ENCODE peak calls at places on chromosomes 13 and 19, in eight cellular contexts. S, R, Z, O, Q, U, V and J are unnamed samples.
A peak's percentile ranks its signal among the peaks of the same experiment; 100 is the strongest.

GRCh38 chr19:54955356-54955755 is 8.0 kb upstream of the NLRP7 start:
- DNase-seq in U (no peak), S (no peak), R (no peak), O (no peak), Q (no peak), Z (no peak), V (no peak), J (no peak)

GRCh38 chr19:47240996-47241918 is 10.3 kb upstream of the BBC3 start:
- DNase-seq in Q (peak; percentile 90), Z (peak; percentile 87), S (peak; percentile 82), V (peak; percentile 92), R (peak; percentile 68), U (peak; percentile 82), O (no peak), J (peak; percentile 62)

GRCh38 chr19:5434970-5435641 is 20.1 kb upstream of the ZNRF4 start:
- DNase-seq in V (no peak), S (peak; percentile 64), U (no peak), Q (no peak), Z (no peak), R (peak; percentile 92), O (no peak), J (peak; percentile 69)

GRCh38 chr13:24033527-24034302 is 126.8 kb upstream of the SPATA13 start:
- DNase-seq in U (no peak), Q (no peak), S (peak; percentile 95), O (no peak), V (no peak), Z (no peak), R (peak; percentile 21), J (no peak)

GRCh38 chr13:98746968-98747367 is 5.5 kb downstream of the SLC15A1 start:
- DNase-seq in U (no peak), R (peak; percentile 14), O (no peak), V (no peak), S (peak; percentile 18), Q (no peak), Z (no peak), J (no peak)

GRCh38 chr19:6753178-6754031 is 13.8 kb downstream of the SH2D3A start:
- DNase-seq in O (peak; percentile 80), S (peak; percentile 74), U (peak; percentile 83), R (peak; percentile 44), V (peak; percentile 88), Z (peak; percentile 72), Q (peak; percentile 91), J (peak; percentile 55)

GRCh38 chr19:9523885-9524474 is 14.5 kb downstream of the ZNF426 start:
- DNase-seq in Q (no peak), S (no peak), Z (no peak), R (no peak), O (no peak), U (no peak), V (no peak), J (no peak)

GRCh38 chr13:36275190-36276002 is 22.2 kb downstream of the CCDC169 start:
- DNase-seq in Z (peak; percentile 28), Q (no peak), O (no peak), V (no peak), S (peak; percentile 88), U (no peak), R (peak; percentile 90), J (no peak)

GRCh38 chr19:17109962-17110598 is 34.5 kb downstream of the MYO9B start:
- DNase-seq in V (peak; percentile 75), O (peak; percentile 67), S (no peak), U (peak; percentile 93), Z (peak; percentile 66), Q (peak; percentile 90), R (no peak), J (no peak)

GRCh38 chr13:63567031-63567430 is 2151.4 kb upstream of the PCDH20 start:
- DNase-seq in V (no peak), Z (no peak), S (no peak), U (no peak), O (no peak), Q (no peak), R (no peak), J (no peak)

GRCh38 chr13:26978081-26978860 is 193.3 kb downstream of the USP12 start:
- DNase-seq in R (no peak), V (no peak), U (no peak), Z (no peak), O (no peak), S (no peak), Q (no peak), J (no peak)

GRCh38 chr19:18503971-18504885 is 17.6 kb downstream of the ELL start:
- DNase-seq in U (no peak), Z (peak; percentile 48), O (no peak), R (no peak), S (no peak), V (no peak), Q (no peak), J (no peak)

GRCh38 chr13:29922281-29922821 is 71.9 kb upstream of the UBL3 start:
- DNase-seq in S (peak; percentile 25), Z (no peak), U (no peak), O (no peak), R (no peak), V (no peak), Q (no peak), J (no peak)

GRCh38 chr13:21557995-21558394 is 46.0 kb downstream of the MICU2 start:
- DNase-seq in U (no peak), S (peak; percentile 32), O (no peak), V (no peak), R (peak; percentile 34), Q (no peak), Z (no peak), J (no peak)

GRCh38 chr13:38350114-38350617 is 515 bp downstream of the UFM1 start:
- DNase-seq in S (peak; percentile 64), R (peak; percentile 50), Z (peak; percentile 77), O (peak; percentile 68), V (peak; percentile 81), U (peak; percentile 77), Q (peak; percentile 88), J (peak; percentile 47)

GRCh38 chr13:75480691-75481175 is 1.2 kb downstream of the TBC1D4 start:
- DNase-seq in R (no peak), Z (peak; percentile 83), Q (peak; percentile 83), V (peak; percentile 64), O (peak; percentile 62), U (peak; percentile 52), S (peak; percentile 53), J (no peak)

GRCh38 chr13:59425211-59425721 is 738.5 kb downstream of the DIAPH3 start:
- DNase-seq in U (no peak), S (peak; percentile 64), O (no peak), V (no peak), Z (no peak), Q (no peak), R (peak; percentile 62), J (no peak)

GRCh38 chr13:93552596-93552995 is 326.0 kb downstream of the GPC6 start:
- DNase-seq in S (no peak), Z (no peak), U (no peak), V (no peak), O (no peak), R (no peak), Q (no peak), J (no peak)

GRCh38 chr13:74770361-74770760 is 636.2 kb upstream of the KLF12 start:
- DNase-seq in Z (no peak), Q (no peak), V (no peak), U (no peak), O (no peak), S (peak; percentile 91), R (peak; percentile 90), J (no peak)

GRCh38 chr13:46210362-46211083 is 1.2 kb upstream of the LRRC63 start:
- DNase-seq in Z (no peak), R (no peak), U (no peak), Q (no peak), V (no peak), S (no peak), O (no peak), J (no peak)
- H3K4me3 ChIP-seq in Z (no peak overlapping the region), R (no peak overlapping the region), U (no peak overlapping the region), Q (peak overlapping the region; percentile 51), V (peak overlapping the region; percentile 78), S (peak overlapping the region; percentile 53), O (no peak overlapping the region), J (no peak overlapping the region)

DNA sequence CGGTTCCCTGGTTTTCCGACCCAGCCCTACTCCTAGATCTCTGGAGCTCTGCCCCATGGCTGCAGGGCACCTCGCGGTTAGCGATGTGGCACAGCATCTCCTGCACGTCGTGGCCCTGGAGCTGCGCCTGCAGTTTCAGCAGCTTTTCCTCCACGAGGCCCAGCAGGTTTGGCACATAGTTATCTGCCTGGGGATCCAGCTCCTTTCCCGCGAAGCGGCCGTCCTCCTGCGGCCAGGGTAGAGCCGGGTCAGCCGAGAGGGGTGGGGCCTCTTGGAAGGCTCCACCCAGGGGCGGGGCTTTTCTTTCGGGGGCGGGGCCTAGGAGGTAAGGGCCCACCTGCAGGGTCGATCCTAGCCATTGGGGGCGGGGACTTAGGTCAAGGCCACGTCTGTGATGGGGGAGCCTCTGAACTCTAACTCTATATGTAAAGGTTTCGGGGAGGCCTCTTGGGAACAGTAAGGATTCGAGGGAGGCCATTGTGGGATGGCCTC is 2.5 kb upstream of the RGL3 start:
- DNase-seq in Z (no peak), U (peak; percentile 78), O (peak; percentile 68), S (peak; percentile 54), V (no peak), R (no peak), Q (peak; percentile 81), J (no peak)
- H3K27ac ChIP-seq in Z (no peak overlapping the region), U (no peak overlapping the region), O (peak overlapping the region; percentile 83), S (no peak overlapping the region), V (peak overlapping the region; percentile 79), R (no peak overlapping the region), Q (no peak overlapping the region), J (no peak overlapping the region)

GRCh38 chr19:39502640-39503417 is 4.1 kb downstream of the DLL3 start:
- DNase-seq in Z (no peak), Q (peak; percentile 83), U (peak; percentile 73), R (no peak), O (no peak), S (peak; percentile 85), V (peak; percentile 65), J (no peak)

GRCh38 chr19:39499082-39499642 is 415 bp downstream of the DLL3 start:
- DNase-seq in Q (no peak), S (peak; percentile 23), V (no peak), R (no peak), Z (no peak), O (no peak), U (no peak), J (no peak)

GRCh38 chr19:39500543-39500942 is 1.8 kb downstream of the DLL3 start:
- DNase-seq in O (no peak), R (no peak), V (no peak), Q (no peak), Z (no peak), S (no peak), U (no peak), J (no peak)

GRCh38 chr19:39499932-39500331 is 1.2 kb downstream of the DLL3 start:
- DNase-seq in S (no peak), U (no peak), Z (no peak), Q (no peak), O (no peak), V (no peak), R (no peak), J (no peak)

DNA sequence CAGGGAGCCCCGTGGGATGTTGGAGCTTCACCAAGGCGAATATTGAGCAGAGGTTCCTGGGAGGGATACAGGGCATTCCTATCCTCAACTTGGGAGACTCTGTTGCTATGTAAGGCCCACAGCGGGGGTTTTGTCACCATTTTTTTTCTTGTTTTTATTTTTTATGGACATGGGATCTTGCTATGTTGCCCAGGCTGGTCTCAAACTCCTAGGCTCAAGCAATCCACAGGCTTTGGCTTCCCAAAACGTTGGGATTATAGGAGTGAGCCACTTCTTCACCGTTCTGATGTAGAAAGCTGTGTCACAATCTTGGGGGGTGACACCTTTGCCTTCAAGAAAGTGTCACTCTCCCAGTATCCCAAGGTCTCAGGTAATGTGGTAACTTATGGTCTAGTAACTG is 2.6 kb downstream of the DLL3 start:
- DNase-seq in V (no peak), S (no peak), O (no peak), U (no peak), Q (no peak), R (no peak), Z (no peak), J (no peak)
- H3K27me3 ChIP-seq in V (peaks cover 6% of the 10 kb centered on the region), S (peaks cover 15% of the 10 kb centered on the region), O (peaks cover 10% of the 10 kb centered on the region), U (no peaks in the 10 kb centered on the region), Q (peaks cover 85% of the 10 kb centered on the region), R (peaks cover 15% of the 10 kb centered on the region), Z (no peaks in the 10 kb centered on the region), J (peaks cover 86% of the 10 kb centered on the region)

GRCh38 chr13:54607421-54607820 is 1578.8 kb downstream of the OLFM4 start:
- DNase-seq in U (no peak), S (no peak), Z (no peak), O (no peak), R (no peak), V (no peak), Q (no peak), J (no peak)
- H3K4me3 ChIP-seq in U (no peak overlapping the region), S (no peak overlapping the region), Z (no peak overlapping the region), O (no peak overlapping the region), R (no peak overlapping the region), V (no peak overlapping the region), Q (no peak overlapping the region), J (no peak overlapping the region)